ENCODE peak calls at places on chromosomes 3 and 15, in nine cellular contexts. R is spleen; Z is HuH-7.5; Q is SJSA1; F is naive thymus-derived CD8-positive, alpha-beta T cell; X is iris pigment epithelial cell; N is KBM-7; A is cardiac fibroblast; G is choroid plexus epithelial cell. E is an unnamed sample.
A peak's percentile ranks its signal among the peaks of the same experiment; 100 is the strongest.

GRCh38 chr15:28124841-28125240 is 25.7 kb upstream of the OCA2 start:
- DNase-seq in R (no peak), Z (no peak), Q (no peak), F (no peak), X (no peak), N (no peak), A (no peak), G (no peak), E (no peak)

GRCh38 chr15:80866936-80867335 is 87.8 kb downstream of the CEMIP start:
- DNase-seq in R (no peak), Z (no peak), Q (no peak), F (no peak), X (no peak), N (no peak), A (no peak), G (no peak), E (no peak)

GRCh38 chr3:14871456-14872200 is 52.9 kb downstream of the FGD5 start:
- DNase-seq in R (no peak), Z (no peak), Q (no peak), F (no peak), X (no peak), N (no peak), A (no peak), G (no peak), E (no peak)

GRCh38 chr3:172201990-172202318 is 162.6 kb downstream of the FNDC3B start:
- DNase-seq in R (no peak), Z (no peak), Q (no peak), F (no peak), X (peak; percentile 91), N (no peak), A (peak; percentile 93), G (peak; percentile 92), E (peak; percentile 23)

GRCh38 chr3:190291994-190292584 is 30.2 kb downstream of the CLDN1 start:
- DNase-seq in R (no peak), Z (no peak), Q (no peak), F (no peak), X (no peak), N (no peak), A (no peak), G (no peak), E (no peak)

GRCh38 chr15:81869161-81869928 is 176.5 kb downstream of the MEX3B start:
- DNase-seq in R (no peak), Z (no peak), Q (no peak), F (no peak), X (no peak), N (no peak), A (no peak), G (no peak), E (no peak)

GRCh38 chr3:133965033-133965570 is 64.6 kb downstream of the SLCO2A1 start:
- DNase-seq in R (peak; percentile 43), Z (no peak), Q (no peak), F (no peak), X (no peak), N (peak; percentile 30), A (peak; percentile 21), G (no peak), E (no peak)

GRCh38 chr3:27800261-27800660 is 78.1 kb upstream of the EOMES start:
- DNase-seq in R (no peak), Z (no peak), Q (no peak), F (no peak), X (no peak), N (no peak), A (no peak), G (no peak), E (peak; percentile 2)

GRCh38 chr3:7574435-7574834 is 713.5 kb downstream of the GRM7 start:
- DNase-seq in R (no peak), Z (no peak), Q (no peak), F (no peak), X (no peak), N (no peak), A (peak; percentile 68), G (no peak), E (no peak)

GRCh38 chr3:49199244-49199899 is 28.0 kb downstream of the KLHDC8B start:
- DNase-seq in R (peak; percentile 85), Z (no peak), Q (peak; percentile 80), F (no peak), X (peak; percentile 95), N (no peak), A (peak; percentile 92), G (peak; percentile 82), E (no peak)

GRCh38 chr3:155631323-155632019 is 113.4 kb downstream of the PLCH1 start:
- DNase-seq in R (no peak), Z (no peak), Q (no peak), F (no peak), X (peak; percentile 9), N (no peak), A (peak; percentile 4), G (peak; percentile 4), E (no peak)

GRCh38 chr3:28989646-28990089 is 291.2 kb upstream of the RBMS3 start:
- DNase-seq in R (no peak), Z (no peak), Q (no peak), F (no peak), X (peak; percentile 29), N (no peak), A (no peak), G (peak; percentile 4), E (no peak)

GRCh38 chr3:125079675-125080045 is 23.9 kb upstream of the HEG1 start:
- DNase-seq in R (no peak), Z (no peak), Q (peak; percentile 32), F (no peak), X (peak; percentile 64), N (no peak), A (no peak), G (peak; percentile 46), E (peak; percentile 39)

GRCh38 chr3:12679468-12679867 is 15.6 kb upstream of the RAF1 start:
- DNase-seq in R (no peak), Z (no peak), Q (peak; percentile 31), F (no peak), X (peak; percentile 91), N (no peak), A (peak; percentile 40), G (peak; percentile 89), E (peak; percentile 97)

GRCh38 chr3:111911446-111911845 is 52.4 kb downstream of the PHLDB2 start:
- DNase-seq in R (no peak), Z (no peak), Q (no peak), F (no peak), X (no peak), N (no peak), A (no peak), G (no peak), E (no peak)

GRCh38 chr3:152073267-152073666 is 195.5 kb upstream of the MBNL1 start:
- DNase-seq in R (no peak), Z (no peak), Q (peak; percentile 33), F (no peak), X (peak; percentile 39), N (no peak), A (peak; percentile 78), G (peak; percentile 71), E (peak; percentile 17)

GRCh38 chr3:187989458-187990153 is 164.4 kb upstream of the LPP start:
- DNase-seq in R (no peak), Z (no peak), Q (no peak), F (no peak), X (no peak), N (no peak), A (no peak), G (no peak), E (no peak)

GRCh38 chr15:90497912-90498311 is 31.8 kb upstream of the CRTC3 start:
- DNase-seq in R (no peak), Z (no peak), Q (no peak), F (no peak), X (no peak), N (no peak), A (no peak), G (no peak), E (no peak)

GRCh38 chr3:129032716-129033115 is 27.9 kb upstream of the GP9 start:
- DNase-seq in R (no peak), Z (no peak), Q (no peak), F (no peak), X (no peak), N (no peak), A (no peak), G (no peak), E (no peak)

GRCh38 chr15:62301993-62302665 is 137.0 kb upstream of the C2CD4B start:
- DNase-seq in R (no peak), Z (no peak), Q (no peak), F (no peak), X (peak; percentile 9), N (no peak), A (peak; percentile 50), G (peak; percentile 48), E (no peak)

GRCh38 chr15:56598991-56599390 is 134.1 kb upstream of the MNS1 start:
- DNase-seq in R (no peak), Z (no peak), Q (no peak), F (no peak), X (peak; percentile 73), N (no peak), A (peak; percentile 20), G (peak; percentile 55), E (no peak)

GRCh38 chr3:192409838-192410683 is 317.3 kb downstream of the FGF12 start:
- DNase-seq in R (peak; percentile 76), Z (peak; percentile 56), Q (no peak), F (no peak), X (peak; percentile 31), N (no peak), A (peak; percentile 18), G (no peak), E (no peak)

GRCh38 chr3:124351430-124352142 is 359.7 kb upstream of the ROPN1 start:
- DNase-seq in R (no peak), Z (peak; percentile 49), Q (peak; percentile 55), F (no peak), X (peak; percentile 72), N (peak; percentile 16), A (peak; percentile 74), G (peak; percentile 86), E (peak; percentile 69)

GRCh38 chr15:25732191-25732590 is 130.9 kb downstream of the ATP10A start:
- DNase-seq in R (peak; percentile 10), Z (no peak), Q (no peak), F (no peak), X (no peak), N (no peak), A (no peak), G (no peak), E (no peak)

GRCh38 chr3:184361932-184362667 is 590 bp downstream of the POLR2H start:
- DNase-seq in R (peak; percentile 92), Z (no peak), Q (peak; percentile 57), F (peak; percentile 18), X (peak; percentile 61), N (peak; percentile 60), A (peak; percentile 66), G (peak; percentile 57), E (peak; percentile 53)

GRCh38 chr3:120506828-120507774 is 56.3 kb upstream of the FSTL1 start:
- DNase-seq in R (no peak), Z (no peak), Q (peak; percentile 47), F (no peak), X (peak; percentile 60), N (peak; percentile 82), A (peak; percentile 73), G (peak; percentile 73), E (peak; percentile 55)

GRCh38 chr15:83248151-83248851 is 36.2 kb downstream of the BNC1 start:
- DNase-seq in R (no peak), Z (peak; percentile 25), Q (peak; percentile 59), F (no peak), X (peak; percentile 66), N (peak; percentile 87), A (peak; percentile 82), G (peak; percentile 85), E (peak; percentile 63)

GRCh38 chr3:138433892-138434275 is 532 bp upstream of the ESYT3 start:
- DNase-seq in R (no peak), Z (no peak), Q (no peak), F (no peak), X (no peak), N (no peak), A (no peak), G (no peak), E (no peak)

GRCh38 chr3:180306691-180307090 is 270.0 kb upstream of the PEX5L start:
- DNase-seq in R (no peak), Z (no peak), Q (no peak), F (no peak), X (peak; percentile 2), N (no peak), A (no peak), G (no peak), E (peak; percentile 41)

GRCh38 chr3:23889401-23889800 is 27.4 kb downstream of the NKIRAS1 start:
- DNase-seq in R (no peak), Z (no peak), Q (no peak), F (no peak), X (no peak), N (no peak), A (no peak), G (no peak), E (no peak)

GRCh38 chr15:72934006-72934405 is 118.3 kb upstream of the NEO1 start:
- DNase-seq in R (no peak), Z (no peak), Q (peak; percentile 53), F (no peak), X (no peak), N (no peak), A (peak; percentile 39), G (no peak), E (no peak)